ENCODE peak calls at places on chromosomes 13 and 19, in four cellular contexts. W is stomach; F is naive thymus-derived CD4-positive, alpha-beta T cell; T is activated B cell treated with CpG ODN at 0.5 μM for 24 hours. P is an unnamed sample.

GRCh38 chr13:102825921-102826706 is 19.7 kb upstream of the ERCC5 start:
- DNase-seq in W (no peak), F (no peak), T (no peak), P (no peak)

GRCh38 chr19:39074205-39074692 is 9.9 kb upstream of the ACP7 start:
- DNase-seq in W (no peak), F (no peak), T (no peak), P (no peak)

GRCh38 chr19:18731562-18732008 is 48.1 kb downstream of the CRTC1 start:
- DNase-seq in W (peak; percentile 42), F (no peak), T (no peak), P (peak; percentile 26)

GRCh38 chr13:98941536-98941935 is 36.3 kb downstream of the DOCK9 start:
- DNase-seq in W (no peak), F (no peak), T (no peak), P (no peak)

GRCh38 chr19:40581531-40581930 is 4.9 kb downstream of the SHKBP1 start:
- DNase-seq in W (no peak), F (no peak), T (no peak), P (no peak)

GRCh38 chr13:44313674-44314073 is 60.0 kb upstream of the SERP2 start:
- DNase-seq in W (no peak), F (no peak), T (no peak), P (no peak)

GRCh38 chr19:29308977-29309520 is 96.1 kb upstream of the UQCRFS1 start:
- DNase-seq in W (no peak), F (no peak), T (no peak), P (no peak)

GRCh38 chr19:11453468-11454341 is 18.3 kb downstream of the PRKCSH start:
- DNase-seq in W (no peak), F (no peak), T (no peak), P (no peak)

GRCh38 chr13:75359266-75359665 is 122.7 kb downstream of the TBC1D4 start:
- DNase-seq in W (no peak), F (no peak), T (no peak), P (no peak)

GRCh38 chr13:112457485-112457884 is 81.3 kb downstream of the SPACA7 start:
- DNase-seq in W (no peak), F (no peak), T (no peak), P (no peak)

GRCh38 chr19:1829958-1830357 is 17.9 kb upstream of the ATP8B3 start:
- DNase-seq in W (no peak), F (no peak), T (no peak), P (no peak)

GRCh38 chr19:2014731-2015610 is 543 bp downstream of the BTBD2 start:
- DNase-seq in W (no peak), F (no peak), T (peak; percentile 46), P (no peak)

GRCh38 chr13:66224644-66225043 is 1005.5 kb downstream of the PCDH9 start:
- DNase-seq in W (no peak), F (no peak), T (no peak), P (no peak)

GRCh38 chr13:101181076-101181685 is 235.1 kb downstream of the NALCN start:
- DNase-seq in W (no peak), F (no peak), T (no peak), P (no peak)

GRCh38 chr19:43501661-43502418 is 2.7 kb downstream of the PHLDB3 start:
- DNase-seq in W (no peak), F (no peak), T (no peak), P (no peak)

P was measured in left colon.